ENCODE peak calls at places on chromosomes 1 and 21, in seven cellular contexts. E, Q, W, F, Z, R and C are unnamed samples. For H3K9me3 and H3K36me3, the result is how much of the 10 kb centered on the place peaks cover.

GRCh38 chr1:63611231-63611630 is 18.0 kb downstream of the PGM1 start:
- DNase-seq in E (no peak), Q (no peak), W (no peak), F (no peak), Z (no peak), R (no peak), C (no peak)

GRCh38 chr1:189513091-189513490 is 964.6 kb downstream of the BRINP3 start:
- DNase-seq in E (no peak), Q (no peak), W (no peak), F (no peak), Z (no peak), R (no peak), C (no peak)

GRCh38 chr1:239243003-239243402 is 143.4 kb upstream of the CHRM3 start:
- DNase-seq in E (no peak), Q (no peak), W (no peak), F (no peak), Z (no peak), R (no peak), C (no peak)

GRCh38 chr1:64223329-64224151 is 20.1 kb downstream of the UBE2U start:
- DNase-seq in E (no peak), Q (no peak), W (no peak), F (no peak), Z (no peak), R (no peak), C (no peak)

GRCh38 chr1:43796111-43796581 is 88.8 kb downstream of the ST3GAL3 start:
- DNase-seq in E (no peak), Q (no peak), W (no peak), F (no peak), Z (no peak), R (no peak), C (no peak)

GRCh38 chr1:108692724-108693655 is 880 bp downstream of the PRPF38B start:
- DNase-seq in E (peak), Q (peak), W (no peak), F (no peak), Z (peak), R (peak), C (peak)

GRCh38 chr1:240914506-240914905 is 302.6 kb upstream of the GREM2 start:
- DNase-seq in E (no peak), Q (no peak), W (no peak), F (no peak), Z (no peak), R (no peak), C (no peak)

GRCh38 chr1:66493731-66494130 is 40.2 kb upstream of the SGIP1 start:
- DNase-seq in E (no peak), Q (no peak), W (no peak), F (no peak), Z (no peak), R (no peak), C (no peak)

GRCh38 chr1:183126528-183126927 is 59.5 kb upstream of the LAMC2 start:
- DNase-seq in E (no peak), Q (no peak), W (no peak), F (no peak), Z (no peak), R (no peak), C (no peak)

GRCh38 chr1:201756411-201756810 is 72.5 kb upstream of the IPO9 start:
- DNase-seq in E (no peak), Q (no peak), W (no peak), F (no peak), Z (no peak), R (no peak), C (no peak)

GRCh38 chr1:226220473-226221189 is 2.8 kb upstream of the MIXL1 start:
- DNase-seq in E (no peak), Q (no peak), W (no peak), F (no peak), Z (no peak), R (no peak), C (no peak)

GRCh38 chr1:227769601-227770494 is 34.6 kb downstream of the SNAP47 start:
- DNase-seq in E (no peak), Q (no peak), W (no peak), F (no peak), Z (no peak), R (no peak), C (no peak)

GRCh38 chr1:234901491-234902049 is 227.1 kb downstream of the TOMM20 start:
- DNase-seq in E (no peak), Q (no peak), W (no peak), F (no peak), Z (no peak), R (no peak), C (no peak)

GRCh38 chr1:39063775-39064174 is 37.6 kb downstream of the NDUFS5 start:
- DNase-seq in E (no peak), Q (no peak), W (no peak), F (no peak), Z (no peak), R (peak), C (no peak)

GRCh38 chr1:199929556-199929955 is 98.0 kb upstream of the NR5A2 start:
- DNase-seq in E (no peak), Q (no peak), W (no peak), F (no peak), Z (no peak), R (no peak), C (no peak)

GRCh38 chr1:199937161-199937560 is 90.3 kb upstream of the NR5A2 start:
- DNase-seq in E (no peak), Q (no peak), W (no peak), F (no peak), Z (no peak), R (no peak), C (no peak)

GRCh38 chr1:199932462-199932861 is 95.0 kb upstream of the NR5A2 start:
- DNase-seq in E (no peak), Q (no peak), W (no peak), F (no peak), Z (no peak), R (no peak), C (no peak)

GRCh38 chr1:199931666-199932377 is 95.7 kb upstream of the NR5A2 start:
- DNase-seq in E (no peak), Q (no peak), W (no peak), F (peak), Z (no peak), R (no peak), C (no peak)
- TF ChIP-seq POLR2AphosphoS5 in E (no peak), Q (no peak), W (no peak), F (no peak), Z (no peak), R (no peak), C (no peak)

DNA sequence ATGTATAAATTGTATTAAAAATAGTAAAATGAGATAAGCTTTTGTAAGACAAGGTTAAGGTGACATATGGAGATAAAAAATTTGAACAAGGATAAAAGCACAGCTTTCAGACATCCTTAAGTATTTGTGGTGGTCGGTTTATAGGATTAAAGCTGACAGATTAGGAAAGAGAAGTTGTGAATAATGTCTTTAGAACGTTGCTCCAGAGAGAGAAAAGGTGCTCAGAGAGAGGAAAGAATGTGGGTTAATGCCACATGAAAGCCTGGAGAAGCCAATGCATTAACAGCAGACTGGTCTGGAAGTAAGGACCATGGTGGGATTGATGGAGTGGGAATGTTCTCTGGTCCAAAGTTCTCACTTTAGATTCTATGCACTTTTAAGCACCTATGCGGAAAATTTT is 44.8 kb downstream of the ATP6V1G3 start:
- DNase-seq in E (no peak), Q (no peak), W (no peak), F (no peak), Z (no peak), R (no peak), C (no peak)
- H3K9me3 ChIP-seq in E (under half), Q (under half), W (under half), F (under half), Z (under half), R (under half), C (under half)

GRCh38 chr1:229655781-229656180 is 29.7 kb downstream of the URB2 start:
- DNase-seq in E (no peak), Q (no peak), W (peak), F (no peak), Z (peak), R (no peak), C (no peak)

GRCh38 chr1:229661897-229662296 is 35.9 kb downstream of the URB2 start:
- DNase-seq in E (no peak), Q (no peak), W (no peak), F (no peak), Z (no peak), R (no peak), C (no peak)

GRCh38 chr1:229653420-229653819 is 27.4 kb downstream of the URB2 start:
- DNase-seq in E (no peak), Q (no peak), W (no peak), F (no peak), Z (no peak), R (no peak), C (no peak)

GRCh38 chr1:229661022-229661877 is 35.2 kb downstream of the URB2 start:
- DNase-seq in E (peak), Q (peak), W (peak), F (peak), Z (peak), R (peak), C (peak)

GRCh38 chr1:229657993-229658755 is 32.1 kb downstream of the URB2 start:
- DNase-seq in E (no peak), Q (no peak), W (no peak), F (no peak), Z (no peak), R (no peak), C (no peak)
- H3K36me3 ChIP-seq in E (under half), Q (half or more), W (under half), F (under half), Z (half or more), R (under half), C (under half)

GRCh38 chr1:178724734-178725602 is at the start of gene RALGPS2:
- DNase-seq in E (peak), Q (peak), W (no peak), F (no peak), Z (peak), R (peak), C (peak)
- TF ChIP-seq POLR2AphosphoS5 in E (no peak), Q (peak), W (peak), F (no peak), Z (peak), R (peak), C (peak)

GRCh38 chr21:34775793-34776192 is 107.0 kb downstream of the CLIC6 start:
- DNase-seq in E (no peak), Q (no peak), W (peak), F (no peak), Z (no peak), R (no peak), C (no peak)
- H3K9me3 ChIP-seq in E (under half), Q (under half), W (under half), F (under half), Z (under half), R (under half), C (under half)